ENCODE peak calls at places on chromosome 5, in ten cellular contexts. U is iPS-NIHi11; M is Calu3; A is NCI-H1436 treated with DMSO at 0.1 percent for 48 hours; Q is GM19239; L is stimulated activated CD8-positive, alpha-beta memory T cell treated with anti-CD3 and anti-CD28 coated beads, Interleukin-2, amount 100 ng/mL, for 1 hour; E is CD8-positive, alpha-beta memory T cell; I is HFF-Myc; G is activated CD4-positive, alpha-beta T cell treated with anti-CD3 and anti-CD28 coated beads, Interleukin-2, amount 50 U/mL, for 4 hours; N is neural crest cell. T is an unnamed sample.

GRCh38 chr5:139646111-139646510 is 2.0 kb upstream of the CXXC5 start:
- DNase-seq in Q (no peak), I (no peak), U (no peak), L (no peak), E (peak), A (no peak), M (no peak), G (no peak), N (no peak), T (no peak)

GRCh38 chr5:134648425-134649162 is at the start of gene SEC24A:
- DNase-seq in L (peak), E (peak), M (peak), U (peak), Q (peak), N (peak), A (peak), I (peak), G (peak), T (peak)

GRCh38 chr5:138716456-138716924 is 36.7 kb upstream of the CTNNA1 start:
- DNase-seq in Q (no peak), E (no peak), U (peak), I (peak), G (no peak), M (peak), L (no peak), N (no peak), A (no peak), T (no peak)

GRCh38 chr5:137216976-137217598 is 282.0 kb downstream of the SPOCK1 start:
- DNase-seq in N (no peak), I (no peak), M (no peak), A (no peak), E (no peak), G (no peak), Q (no peak), L (no peak), U (no peak), T (no peak)

GRCh38 chr5:6606884-6607558 is 25.8 kb downstream of the NSUN2 start:
- DNase-seq in Q (no peak), E (no peak), G (no peak), N (no peak), U (no peak), M (no peak), L (no peak), A (no peak), I (no peak), T (no peak)

GRCh38 chr5:149855371-149855770 is 89.2 kb downstream of the PDE6A start:
- DNase-seq in M (no peak), N (no peak), A (no peak), E (no peak), I (no peak), Q (no peak), U (no peak), L (no peak), G (no peak), T (no peak)

GRCh38 chr5:92222449-92222848 is 839.3 kb upstream of the ARRDC3 start:
- DNase-seq in A (no peak), E (no peak), I (no peak), M (peak), G (no peak), N (no peak), U (no peak), L (no peak), Q (no peak), T (no peak)

GRCh38 chr5:111070272-111071134 is 1.0 kb upstream of the TSLP start:
- DNase-seq in E (no peak), M (no peak), I (no peak), Q (no peak), U (peak), L (no peak), A (no peak), N (peak), G (peak), T (no peak)

GRCh38 chr5:90337449-90338052 is 72.0 kb downstream of the CETN3 start:
- DNase-seq in Q (no peak), U (no peak), L (no peak), N (no peak), G (no peak), M (no peak), E (no peak), I (no peak), A (no peak), T (no peak)

GRCh38 chr5:67989457-67989856 is 226.1 kb upstream of the PIK3R1 start:
- DNase-seq in M (no peak), G (no peak), Q (no peak), I (no peak), E (no peak), L (no peak), A (no peak), N (no peak), U (peak), T (no peak)

T was measured in GM12864.